ENCODE peak calls at places on chromosome 12, in six cellular contexts. Q is prostate gland, B is NB4, H is stomach, G is IMR-90, E is breast epithelium. I is an unnamed sample.

GRCh38 chr12:10363665-10363921 is 26.2 kb downstream of the KLRK1 start:
- DNase-seq in Q (no peak), H (no peak), G (no peak), E (no peak), B (no peak), I (no peak)

GRCh38 chr12:129064201-129064881 is 211.1 kb downstream of the GLT1D1 start:
- DNase-seq in Q (no peak), G (no peak), B (no peak), E (no peak), H (no peak), I (no peak)

GRCh38 chr12:126582231-126582630 is 1517.0 kb downstream of the AACS start:
- DNase-seq in B (no peak), H (no peak), Q (no peak), E (no peak), G (no peak), I (no peak)

GRCh38 chr12:51361419-51362016 is 15.0 kb upstream of the CELA1 start:
- DNase-seq in E (no peak), G (no peak), Q (no peak), H (no peak), B (no peak), I (no peak)

GRCh38 chr12:130632582-130633174 is 83.4 kb downstream of the RIMBP2 start:
- DNase-seq in G (no peak), B (no peak), Q (peak; percentile 36), H (no peak), E (no peak), I (no peak)

GRCh38 chr12:104596876-104597833 is 140.4 kb downstream of the CHST11 start:
- DNase-seq in H (no peak), Q (no peak), B (no peak), E (no peak), G (no peak), I (no peak)

GRCh38 chr12:28622416-28622815 is 432.2 kb downstream of the CCDC91 start:
- DNase-seq in E (no peak), H (no peak), G (peak; percentile 80), B (no peak), Q (no peak), I (no peak)

GRCh38 chr12:91139264-91139663 is 28.0 kb upstream of the LUM start:
- DNase-seq in Q (no peak), H (no peak), B (no peak), E (no peak), G (peak; percentile 17), I (no peak)

GRCh38 chr12:130076126-130076525 is 86.1 kb upstream of the FZD10 start:
- DNase-seq in Q (no peak), B (no peak), E (no peak), H (no peak), G (no peak), I (no peak)

GRCh38 chr12:70560671-70561070 is 76.6 kb downstream of the PTPRB start:
- DNase-seq in B (no peak), Q (no peak), H (no peak), E (no peak), G (no peak), I (no peak)

GRCh38 chr12:75961878-75962277 is 69.7 kb downstream of the PHLDA1 start:
- DNase-seq in H (no peak), E (no peak), Q (no peak), G (no peak), B (no peak), I (no peak)

GRCh38 chr12:42475055-42475454 is 114.5 kb downstream of the PRICKLE1 start:
- DNase-seq in G (no peak), Q (no peak), E (no peak), H (no peak), B (no peak), I (no peak)

GRCh38 chr12:37546206-37546605 is 770.4 kb upstream of the ALG10B start:
- DNase-seq in B (no peak), Q (no peak), G (no peak), H (no peak), E (no peak), I (no peak)

GRCh38 chr12:34219046-34219770 is 196.9 kb downstream of the ALG10 start:
- DNase-seq in Q (no peak), B (no peak), H (no peak), G (peak; percentile 5), E (no peak), I (no peak)

GRCh38 chr12:103590271-103590670 is 3.2 kb downstream of the STAB2 start:
- DNase-seq in Q (no peak), G (no peak), E (no peak), B (no peak), H (no peak), I (peak; percentile 51)

GRCh38 chr12:44851586-44851985 is 24.5 kb downstream of the NELL2 start:
- DNase-seq in E (no peak), Q (no peak), H (no peak), G (no peak), B (no peak), I (no peak)

GRCh38 chr12:44848771-44849085 is 27.4 kb downstream of the NELL2 start:
- DNase-seq in Q (no peak), H (no peak), E (no peak), B (no peak), G (no peak), I (no peak)

GRCh38 chr12:44846826-44847225 is 29.3 kb downstream of the NELL2 start:
- DNase-seq in E (no peak), B (no peak), Q (no peak), H (no peak), G (no peak), I (no peak)

GRCh38 chr12:44847888-44848770 is 28.0 kb downstream of the NELL2 start:
- DNase-seq in E (no peak), G (no peak), Q (no peak), B (no peak), H (no peak), I (peak; percentile 10)

GRCh38 chr12:44847403-44847802 is 28.7 kb downstream of the NELL2 start:
- DNase-seq in B (no peak), E (no peak), Q (no peak), G (no peak), H (no peak), I (no peak)
- H3K4me3 ChIP-seq in B (no peak overlapping the region), E (no peak overlapping the region), Q (no peak overlapping the region), G (no peak overlapping the region), H (no peak overlapping the region), I (no peak overlapping the region)

DNA sequence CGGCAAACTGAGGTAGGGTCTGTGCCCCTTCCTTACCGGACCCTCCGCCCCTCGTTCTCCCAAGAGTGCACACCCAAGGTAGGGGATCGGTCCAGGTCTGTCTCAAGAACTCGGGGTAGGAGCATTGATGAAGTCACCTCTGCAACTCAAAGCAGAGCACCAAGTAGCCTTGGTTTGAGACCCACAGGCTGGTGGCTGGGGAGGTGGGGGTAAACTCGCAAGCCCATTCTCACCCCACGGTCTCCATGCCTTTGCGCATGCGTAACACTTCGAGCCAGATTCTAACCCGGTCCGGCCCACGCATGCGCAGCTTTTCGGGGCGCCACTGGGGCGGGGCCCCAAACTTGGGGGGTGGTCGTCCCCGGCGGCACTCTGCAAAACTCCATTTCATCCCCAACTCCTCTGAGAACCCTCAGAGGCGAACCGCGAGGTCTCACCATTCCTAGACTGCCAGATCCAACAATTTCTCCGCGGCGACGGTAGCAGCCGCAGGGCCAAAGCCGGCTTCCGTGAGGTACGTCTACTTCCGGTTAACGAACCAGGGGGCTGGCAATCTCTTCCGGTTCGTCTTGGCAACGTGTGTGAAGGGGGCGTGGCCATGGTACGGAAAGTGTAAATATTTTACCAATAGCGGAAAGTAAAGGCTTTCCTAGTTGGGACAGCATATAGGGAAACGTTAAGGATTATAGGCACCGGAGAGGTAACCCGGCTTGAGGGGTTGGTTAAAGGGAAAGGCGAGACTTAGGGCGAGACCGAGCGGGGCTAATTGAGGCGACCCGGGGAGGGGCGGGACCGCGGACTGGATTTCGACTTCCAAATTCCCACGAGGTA is at the start of gene MCRS1:
- DNase-seq in Q (peak; percentile 83), H (peak; percentile 92), E (peak; percentile 78), B (peak; percentile 95), G (peak; percentile 89), I (peak; percentile 85)
- TF ChIP-seq POLR2A in Q (peak; percentile 20), H (peak; percentile 44), E (peak; percentile 45), B (peak; percentile 92), G (peak; percentile 96), I (no peak)

GRCh38 chr12:109463776-109464175 is 13.3 kb downstream of the KCTD10 start:
- DNase-seq in G (no peak), Q (no peak), B (no peak), H (no peak), E (no peak), I (no peak)
- H3K4me3 ChIP-seq in G (peak overlapping the region; percentile 9), Q (peak overlapping the region; percentile 4), B (no peak overlapping the region), H (no peak overlapping the region), E (peak overlapping the region; percentile 19), I (no peak overlapping the region)

GRCh38 chr12:123149088-123149827 is 1.6 kb downstream of the PITPNM2 start:
- DNase-seq in E (no peak), H (no peak), B (no peak), G (no peak), Q (no peak), I (no peak)
- TF ChIP-seq POLR2A in E (no peak), H (no peak), B (no peak), G (no peak), Q (no peak), I (no peak)

DNA sequence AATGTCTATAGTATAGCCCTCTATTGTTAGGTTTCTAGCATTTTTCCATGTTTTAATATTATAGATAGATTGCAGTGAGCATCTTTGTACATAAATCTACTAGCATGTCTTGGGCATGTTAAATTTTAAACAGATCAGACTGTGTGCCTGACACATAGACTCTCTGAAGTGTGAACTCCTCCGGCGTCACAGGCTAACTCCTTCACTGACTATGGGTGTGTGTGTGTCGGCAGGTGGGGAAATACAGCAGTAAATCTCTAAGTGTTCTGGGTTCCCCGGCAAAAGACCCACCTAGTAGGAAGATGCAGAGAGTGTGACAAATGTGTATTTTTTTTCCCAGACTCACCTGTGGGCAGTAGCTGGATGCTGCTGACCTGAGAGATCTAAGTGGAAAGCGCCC is 2.3 kb downstream of the VWF start:
- DNase-seq in E (no peak), G (no peak), H (no peak), B (no peak), Q (no peak), I (no peak)
- H3K4me3 ChIP-seq in E (peak overlapping the region; percentile 39), G (no peak overlapping the region), H (peak overlapping the region; percentile 6), B (no peak overlapping the region), Q (no peak overlapping the region), I (peak overlapping the region; percentile 10)

DNA sequence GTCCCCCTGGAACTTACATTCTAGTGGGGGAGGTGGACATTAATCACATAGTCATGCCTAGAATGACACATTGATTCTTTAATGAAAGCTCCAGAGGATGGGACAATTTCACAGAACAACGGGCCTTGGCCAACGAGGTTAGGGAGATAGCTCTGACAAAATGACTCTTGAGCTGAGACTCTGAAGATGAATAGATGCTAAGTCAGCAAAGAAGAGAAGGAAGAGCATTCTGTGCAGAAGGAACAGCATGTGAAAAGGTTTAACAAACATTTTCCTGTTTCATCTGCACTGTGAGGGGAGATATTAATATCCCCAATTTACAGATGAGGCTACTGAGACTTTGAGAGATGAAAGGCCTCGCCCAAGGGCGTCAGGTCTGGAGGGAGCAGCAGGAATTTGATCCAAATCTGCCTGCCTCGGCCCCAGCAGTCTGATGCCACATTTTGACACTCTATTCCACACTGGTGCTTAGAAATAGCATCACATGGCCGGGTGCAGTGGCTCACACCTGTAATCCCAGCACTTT is 193.6 kb downstream of the RBM19 start:
- DNase-seq in E (no peak), Q (no peak), H (no peak), B (no peak), G (no peak), I (no peak)
- TF ChIP-seq POLR2A in E (no peak), Q (no peak), H (no peak), B (no peak), G (no peak), I (no peak)